ENCODE peak calls at places on chromosomes 5 and 9, in four cellular contexts. One of them, this sample, is unnamed.
A peak's percentile ranks its signal among the peaks of the same experiment; 100 is the strongest.

GRCh38 chr5:166883016-166883415 is 1408.4 kb upstream of the WWC1 start:
- DNase-seq in HepG2: no peak
- DNase-seq in HCT116: no peak
- DNase-seq in K562: no peak
- DNase-seq in this sample: no peak

GRCh38 chr5:52783226-52783959 is 4.3 kb upstream of the ITGA1 start:
- DNase-seq in K562: no peak
- DNase-seq in HepG2: no peak
- DNase-seq in HCT116: no peak
- DNase-seq in this sample: no peak

GRCh38 chr5:16480821-16481538 is 15.4 kb upstream of the ZNF622 start:
- DNase-seq in HepG2: no peak
- DNase-seq in K562: no peak
- DNase-seq in HCT116: no peak
- DNase-seq in this sample: no peak

GRCh38 chr9:135980926-135981630 is 19.9 kb upstream of the UBAC1 start:
- DNase-seq in K562: no peak
- DNase-seq in HCT116: no peak
- DNase-seq in HepG2: no peak
- DNase-seq in this sample: no peak

GRCh38 chr9:98108540-98109031 is 10.4 kb downstream of the TRIM14 start:
- DNase-seq in HepG2: no peak
- DNase-seq in K562: no peak
- DNase-seq in HCT116: no peak
- DNase-seq in this sample: no peak

GRCh38 chr9:84340535-84340934 is at the start of gene SLC28A3:
- DNase-seq in HepG2: no peak
- DNase-seq in HCT116: no peak
- DNase-seq in K562: no peak
- DNase-seq in this sample: no peak

GRCh38 chr9:4303002-4303401 is 3.1 kb upstream of the GLIS3 start:
- DNase-seq in HepG2: no peak
- DNase-seq in K562: no peak
- DNase-seq in HCT116: no peak
- DNase-seq in this sample: no peak

GRCh38 chr9:134968011-134968822 is 50.5 kb upstream of the FCN1 start:
- DNase-seq in HCT116: no peak
- DNase-seq in K562: no peak
- DNase-seq in HepG2: no peak
- DNase-seq in this sample: no peak

GRCh38 chr9:89007568-89007967 is 16.3 kb downstream of the S1PR3 start:
- DNase-seq in HCT116: no peak
- DNase-seq in HepG2: no peak
- DNase-seq in K562: no peak
- DNase-seq in this sample: no peak

GRCh38 chr9:93297659-93298497 is 113.9 kb downstream of the WNK2 start:
- DNase-seq in HepG2: no peak
- DNase-seq in HCT116: no peak
- DNase-seq in K562: no peak
- DNase-seq in this sample: no peak

GRCh38 chr5:23208959-23209431 is 298.4 kb upstream of the PRDM9 start:
- DNase-seq in K562: peak; percentile 37
- DNase-seq in HCT116: no peak
- DNase-seq in HepG2: peak; percentile 39
- DNase-seq in this sample: peak; percentile 30

GRCh38 chr5:65952259-65952658 is 25.9 kb downstream of the ERBIN start:
- DNase-seq in K562: no peak
- DNase-seq in HepG2: no peak
- DNase-seq in HCT116: no peak
- DNase-seq in this sample: no peak

GRCh38 chr9:94700445-94700844 is 26.1 kb upstream of the AOPEP start:
- DNase-seq in K562: no peak
- DNase-seq in HCT116: no peak
- DNase-seq in HepG2: no peak
- DNase-seq in this sample: no peak

GRCh38 chr5:37275521-37275920 is 26.3 kb upstream of the CPLANE1 start:
- DNase-seq in K562: no peak
- DNase-seq in HCT116: no peak
- DNase-seq in HepG2: peak; percentile 5
- DNase-seq in this sample: no peak

GRCh38 chr5:65029178-65029577 is 260.4 kb downstream of the CWC27 start:
- DNase-seq in HCT116: no peak
- DNase-seq in K562: no peak
- DNase-seq in HepG2: no peak
- DNase-seq in this sample: no peak

GRCh38 chr9:130243015-130243881 is 22.3 kb upstream of the HMCN2 start:
- DNase-seq in HCT116: peak; percentile 47
- DNase-seq in K562: peak; percentile 74
- DNase-seq in HepG2: peak; percentile 65
- DNase-seq in this sample: no peak

GRCh38 chr9:116178481-116179211 is 25.1 kb downstream of the PAPPA start:
- DNase-seq in K562: no peak
- DNase-seq in HCT116: no peak
- DNase-seq in HepG2: no peak
- DNase-seq in this sample: no peak

GRCh38 chr5:111099058-111099778 is 7.1 kb downstream of the WDR36 start:
- DNase-seq in HCT116: no peak
- DNase-seq in HepG2: no peak
- DNase-seq in K562: no peak
- DNase-seq in this sample: no peak

GRCh38 chr5:109223521-109223920 is 186.3 kb downstream of the PJA2 start:
- DNase-seq in HepG2: no peak
- DNase-seq in HCT116: no peak
- DNase-seq in K562: no peak
- DNase-seq in this sample: no peak

GRCh38 chr9:85262333-85262732 is 479.4 kb downstream of the AGTPBP1 start:
- DNase-seq in HCT116: no peak
- DNase-seq in K562: no peak
- DNase-seq in HepG2: no peak
- DNase-seq in this sample: no peak

GRCh38 chr5:103259705-103260355 is 1.3 kb downstream of the MACIR start:
- DNase-seq in K562: peak; percentile 30
- DNase-seq in HCT116: no peak
- DNase-seq in HepG2: peak; percentile 19
- DNase-seq in this sample: no peak

DNA sequence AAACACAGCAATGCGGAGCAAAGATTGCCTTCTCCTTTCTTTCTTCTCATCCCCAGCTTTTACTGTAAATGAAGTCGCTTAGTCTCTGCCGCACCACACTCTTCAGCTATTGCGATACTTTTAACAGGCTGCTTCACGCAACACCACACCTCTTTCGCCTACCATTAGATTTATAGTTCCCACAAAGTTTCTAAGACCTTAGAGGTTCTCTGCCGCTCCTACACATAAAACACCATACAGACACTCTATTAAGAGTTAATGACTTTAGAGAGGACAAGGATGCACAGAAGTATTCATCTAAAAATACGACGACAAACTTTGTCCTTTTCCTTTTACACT is 642 bp downstream of the PGGT1B start:
- DNase-seq in HCT116: no peak
- DNase-seq in HepG2: peak; percentile 4
- DNase-seq in K562: peak; percentile 26
- DNase-seq in this sample: no peak
- H3K27ac ChIP-seq in HCT116: peak overlapping the region; percentile 80
- H3K27ac ChIP-seq in HepG2: peak overlapping the region; percentile 81
- H3K27ac ChIP-seq in K562: peak overlapping the region; percentile 84
- H3K27ac ChIP-seq in this sample: peak overlapping the region; percentile 95

GRCh38 chr5:78496373-78496772 is 136.0 kb downstream of the SCAMP1 start:
- DNase-seq in K562: no peak
- DNase-seq in HCT116: no peak
- DNase-seq in HepG2: peak; percentile 15
- DNase-seq in this sample: no peak
- TF ChIP-seq TCF7L2 in K562: no peak
- TF ChIP-seq TCF7L2 in HCT116: no peak
- TF ChIP-seq TCF7L2 in HepG2: no peak
- TF ChIP-seq TCF7L2 in this sample: no peak

DNA sequence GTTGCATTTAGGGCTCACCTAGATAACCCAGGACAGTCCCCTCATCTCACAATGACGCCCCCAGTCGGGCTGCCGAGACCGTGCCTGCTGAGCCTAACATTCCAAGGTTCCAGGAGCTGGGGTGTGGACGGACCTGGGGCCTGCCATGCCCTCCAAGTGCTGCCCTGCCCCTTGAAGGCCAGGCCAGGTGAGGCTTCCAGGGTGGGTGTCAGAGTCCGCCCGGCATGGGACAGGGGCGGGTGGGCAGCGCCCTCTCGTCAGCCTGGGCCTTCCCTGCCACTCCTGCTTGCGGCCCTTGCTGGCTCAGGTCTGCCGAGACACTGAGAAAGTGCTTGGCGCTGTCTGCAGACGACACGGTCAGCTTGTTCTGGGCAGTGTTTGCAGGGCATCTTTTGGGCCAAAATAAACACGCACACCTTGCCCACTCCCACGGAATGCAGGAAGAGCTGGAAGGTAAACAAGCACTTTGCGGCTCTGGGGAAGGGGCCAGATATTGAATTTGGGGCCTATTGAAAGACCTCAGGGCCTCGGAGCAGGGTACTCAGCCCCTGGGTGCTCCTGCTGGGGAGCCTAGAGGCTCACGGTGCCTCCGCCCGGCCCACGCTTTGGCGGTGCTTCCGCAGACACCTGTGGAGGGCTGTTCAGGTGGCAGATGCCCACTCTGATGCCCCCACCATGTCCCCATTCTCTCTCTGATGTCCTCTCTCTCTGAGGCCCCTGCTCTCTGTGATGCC is 4.2 kb upstream of the SCGB3A1 start:
- DNase-seq in HCT116: no peak
- DNase-seq in K562: no peak
- DNase-seq in HepG2: no peak
- DNase-seq in this sample: no peak
- H3K27ac ChIP-seq in HCT116: no peak overlapping the region
- H3K27ac ChIP-seq in K562: no peak overlapping the region
- H3K27ac ChIP-seq in HepG2: no peak overlapping the region
- H3K27ac ChIP-seq in this sample: no peak overlapping the region

GRCh38 chr5:132253008-132253441 is 4.5 kb upstream of the PDLIM4 start:
- DNase-seq in HepG2: no peak
- DNase-seq in HCT116: no peak
- DNase-seq in K562: no peak
- DNase-seq in this sample: no peak

GRCh38 chr5:132251220-132251725 is 6.2 kb upstream of the PDLIM4 start:
- DNase-seq in K562: no peak
- DNase-seq in HCT116: no peak
- DNase-seq in HepG2: no peak
- DNase-seq in this sample: no peak

GRCh38 chr5:132256086-132256782 is 1.3 kb upstream of the PDLIM4 start:
- DNase-seq in HepG2: no peak
- DNase-seq in K562: no peak
- DNase-seq in HCT116: no peak
- DNase-seq in this sample: no peak

GRCh38 chr5:132254321-132254977 is 3.0 kb upstream of the PDLIM4 start:
- DNase-seq in HepG2: no peak
- DNase-seq in K562: no peak
- DNase-seq in HCT116: no peak
- DNase-seq in this sample: no peak

GRCh38 chr5:132253452-132254320 is 3.8 kb upstream of the PDLIM4 start:
- DNase-seq in HepG2: no peak
- DNase-seq in HCT116: no peak
- DNase-seq in K562: no peak
- DNase-seq in this sample: no peak
- TF ChIP-seq TCF7L2 in HepG2: no peak
- TF ChIP-seq TCF7L2 in HCT116: no peak
- TF ChIP-seq TCF7L2 in K562: no peak
- TF ChIP-seq TCF7L2 in this sample: no peak

GRCh38 chr5:179794171-179794570 is 385 bp downstream of the LTC4S start:
- DNase-seq in HCT116: no peak
- DNase-seq in K562: no peak
- DNase-seq in HepG2: no peak
- DNase-seq in this sample: no peak
- H3K27ac ChIP-seq in HCT116: peak overlapping the region; percentile 99
- H3K27ac ChIP-seq in K562: no peak overlapping the region
- H3K27ac ChIP-seq in HepG2: no peak overlapping the region
- H3K27ac ChIP-seq in this sample: no peak overlapping the region

GRCh38 chr9:123640792-123641222 is 284.8 kb downstream of the CRB2 start:
- DNase-seq in K562: no peak
- DNase-seq in HepG2: no peak
- DNase-seq in HCT116: no peak
- DNase-seq in this sample: no peak

GRCh38 chr9:123637596-123637939 is 281.6 kb downstream of the CRB2 start:
- DNase-seq in HCT116: no peak
- DNase-seq in K562: no peak
- DNase-seq in HepG2: no peak
- DNase-seq in this sample: no peak

GRCh38 chr9:123642291-123643278 is 286.6 kb downstream of the CRB2 start:
- DNase-seq in HepG2: peak; percentile 72
- DNase-seq in K562: peak; percentile 35
- DNase-seq in HCT116: no peak
- DNase-seq in this sample: no peak

GRCh38 chr9:123639743-123640142 is 283.7 kb downstream of the CRB2 start:
- DNase-seq in HepG2: no peak
- DNase-seq in K562: no peak
- DNase-seq in HCT116: no peak
- DNase-seq in this sample: no peak

DNA sequence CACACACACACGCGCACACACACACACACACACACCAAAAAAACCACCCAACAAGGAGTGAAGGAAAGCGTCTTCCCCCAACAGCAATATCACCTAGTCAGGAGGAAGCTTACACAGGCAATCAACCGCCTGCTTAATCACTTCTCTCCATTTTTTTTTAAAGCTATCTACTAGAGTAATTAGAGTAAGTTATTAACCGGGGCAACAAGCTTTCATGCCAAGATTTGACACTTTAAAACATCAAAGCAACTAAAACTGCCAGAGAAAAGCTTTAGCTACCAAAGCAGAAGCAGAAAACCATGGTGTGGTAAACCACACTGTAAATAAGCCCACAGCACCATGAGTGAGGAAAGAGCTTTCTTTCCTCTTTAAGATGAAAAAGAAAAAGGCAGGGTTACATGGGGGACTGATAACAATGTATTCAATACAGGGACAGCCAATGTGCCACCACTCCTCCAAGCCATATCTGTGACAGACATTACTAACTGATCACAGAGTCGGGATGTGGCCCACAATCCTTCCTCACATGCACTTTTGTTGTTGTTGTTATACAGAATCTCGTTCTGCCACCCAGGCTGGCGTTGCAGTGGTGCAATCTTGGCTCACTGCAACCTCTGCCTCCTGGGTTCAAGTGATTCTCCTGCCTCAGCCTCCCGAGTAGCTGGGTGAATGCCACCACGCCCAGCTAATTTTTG is 282.1 kb downstream of the CRB2 start:
- DNase-seq in HepG2: no peak
- DNase-seq in K562: peak; percentile 23
- DNase-seq in HCT116: no peak
- DNase-seq in this sample: no peak
- TF ChIP-seq TCF7L2 in HepG2: no peak
- TF ChIP-seq TCF7L2 in K562: no peak
- TF ChIP-seq TCF7L2 in HCT116: no peak
- TF ChIP-seq TCF7L2 in this sample: no peak

GRCh38 chr5:60285910-60286309 is 392.4 kb upstream of the PDE4D start:
- DNase-seq in HepG2: no peak
- DNase-seq in HCT116: no peak
- DNase-seq in K562: no peak
- DNase-seq in this sample: no peak
- H3K27ac ChIP-seq in HepG2: no peak overlapping the region
- H3K27ac ChIP-seq in HCT116: no peak overlapping the region
- H3K27ac ChIP-seq in K562: no peak overlapping the region
- H3K27ac ChIP-seq in this sample: no peak overlapping the region

This sample was measured in Panc1.